ENCODE peak calls at places on chromosome 16, in eight cellular contexts. O, T, W, B, M, G, S and H are unnamed samples.

GRCh38 chr16:54031107-54031760 is 255.4 kb downstream of the IRX3 start:
- DNase-seq in B (no peak), W (no peak), O (no peak), S (no peak), G (no peak), M (no peak), T (no peak), H (no peak)

GRCh38 chr16:8885674-8886592 is 3.8 kb downstream of the LITAFD start:
- DNase-seq in B (no peak), G (no peak), S (no peak), W (peak), T (peak), O (peak), M (no peak), H (no peak)

GRCh38 chr16:1781758-1782407 is 488 bp downstream of the SPSB3 start:
- DNase-seq in O (no peak), B (no peak), T (peak), S (no peak), M (no peak), W (no peak), G (no peak), H (no peak)

GRCh38 chr16:11665071-11665491 is 3.2 kb upstream of the SNN start:
- DNase-seq in O (no peak), B (no peak), W (no peak), G (peak), M (no peak), S (no peak), T (peak), H (no peak)

GRCh38 chr16:67775273-67775672 is 31.1 kb downstream of the RANBP10 start:
- DNase-seq in G (no peak), W (no peak), T (no peak), B (no peak), S (no peak), M (no peak), O (no peak), H (no peak)

GRCh38 chr16:85898521-85899442 is at the start of gene IRF8:
- DNase-seq in B (peak), T (peak), G (peak), M (peak), W (no peak), S (peak), O (peak), H (peak)

GRCh38 chr16:22787456-22788189 is 26.3 kb upstream of the HS3ST2 start:
- DNase-seq in W (peak), S (no peak), T (no peak), O (no peak), M (no peak), G (no peak), B (no peak), H (no peak)

GRCh38 chr16:88063201-88063773 is 112.1 kb downstream of the BANP start:
- DNase-seq in M (peak), W (peak), O (no peak), T (peak), B (peak), G (peak), S (no peak), H (peak)

GRCh38 chr16:48538746-48539484 is 71.1 kb downstream of the N4BP1 start:
- DNase-seq in B (no peak), S (no peak), T (peak), O (no peak), W (no peak), M (no peak), G (no peak), H (no peak)

GRCh38 chr16:2819939-2820835 is 3.1 kb downstream of the PRSS21 start:
- DNase-seq in B (no peak), S (no peak), T (no peak), O (peak), W (no peak), M (no peak), G (no peak), H (no peak)

GRCh38 chr16:87733190-87733589 is 32.6 kb downstream of the KLHDC4 start:
- DNase-seq in W (no peak), S (no peak), M (no peak), O (no peak), T (no peak), B (no peak), G (no peak), H (no peak)